ENCODE peak calls at places on chromosomes 2 and 18, in eight cellular contexts. J is omental fat pad, Y is cardiac muscle cell, G is GM19239, F is GF-D8, H is A172, D is NCI-H774, K is gastrocnemius medialis. N is an unnamed sample.

GRCh38 chr2:10361220-10361588 is 58.5 kb downstream of the HPCAL1 start:
- DNase-seq in D (no peak), H (peak; percentile 27), G (no peak), Y (no peak), J (no peak), K (no peak), F (no peak), N (no peak)

GRCh38 chr18:68623342-68623741 is 91.6 kb downstream of the TMX3 start:
- DNase-seq in D (no peak), K (no peak), Y (peak; percentile 68), H (peak; percentile 40), F (peak; percentile 11), G (peak; percentile 9), J (no peak), N (no peak)

GRCh38 chr2:96143231-96143847 is 1.9 kb downstream of the DUSP2 start:
- DNase-seq in Y (no peak), J (no peak), D (no peak), K (no peak), G (no peak), H (no peak), F (no peak), N (no peak)

GRCh38 chr2:191366199-191366598 is 121.0 kb downstream of the MYO1B start:
- DNase-seq in J (no peak), F (no peak), H (peak; percentile 18), D (no peak), K (no peak), G (no peak), Y (no peak), N (no peak)

GRCh38 chr2:218202266-218202665 is 14.7 kb upstream of the ARPC2 start:
- DNase-seq in F (no peak), H (no peak), Y (no peak), D (no peak), G (no peak), K (no peak), J (no peak), N (no peak)

GRCh38 chr18:32122039-32122438 is 30.4 kb downstream of the RNF138 start:
- DNase-seq in Y (no peak), K (no peak), F (no peak), D (no peak), H (no peak), J (no peak), G (no peak), N (no peak)

GRCh38 chr2:197777823-197778407 is 7.2 kb downstream of the BOLL start:
- DNase-seq in D (peak; percentile 8), K (no peak), G (no peak), Y (peak; percentile 19), H (peak; percentile 22), F (no peak), J (no peak), N (no peak)

GRCh38 chr2:96111823-96112500 is 4.4 kb downstream of the ADRA2B start:
- DNase-seq in D (no peak), G (no peak), J (no peak), H (no peak), Y (no peak), K (peak; percentile 9), F (no peak), N (no peak)

GRCh38 chr2:37365669-37366068 is 21.2 kb downstream of the QPCT start:
- DNase-seq in H (peak; percentile 21), Y (no peak), D (no peak), K (peak; percentile 51), F (no peak), J (no peak), G (no peak), N (no peak)

GRCh38 chr2:109110185-109110584 is 18.8 kb upstream of the SH3RF3 start:
- DNase-seq in J (no peak), D (no peak), K (no peak), F (no peak), G (no peak), H (no peak), Y (no peak), N (no peak)

GRCh38 chr2:207163053-207163814 is 2.5 kb downstream of the KLF7 start:
- DNase-seq in H (peak; percentile 91), J (no peak), D (no peak), F (no peak), Y (no peak), G (no peak), K (no peak), N (no peak)

GRCh38 chr2:239378918-239379640 is 21.7 kb downstream of the HDAC4 start:
- DNase-seq in H (no peak), D (no peak), Y (no peak), K (no peak), F (no peak), J (no peak), G (no peak), N (no peak)

GRCh38 chr18:47978141-47978540 is 47.7 kb upstream of the SMAD2 start:
- DNase-seq in H (no peak), Y (no peak), G (no peak), F (no peak), K (no peak), J (no peak), D (no peak), N (no peak)

GRCh38 chr2:88329815-88330603 is 122.5 kb downstream of the FOXI3 start:
- DNase-seq in H (peak; percentile 61), G (no peak), D (peak; percentile 73), K (no peak), Y (no peak), F (no peak), J (no peak), N (no peak)